ENCODE peak calls at places on chromosomes 12 and 14, in ten cellular contexts. F is IMR-90, L is body of pancreas, R is stomach, K is HCT116, N is erythroblast, X is A549, M is endothelial cell of umbilical vein, H is transverse colon, I is suprapubic skin. Q is an unnamed sample.

GRCh38 chr14:51395361-51395849 is 155.4 kb downstream of the TMX1 start:
- DNase-seq in F (peak; percentile 89), L (peak; percentile 46), R (no peak), K (no peak), N (no peak), X (peak; percentile 22), M (peak; percentile 91), H (peak; percentile 25), I (peak; percentile 84), Q (no peak)

GRCh38 chr12:112420740-112421139 is 2.0 kb downstream of the PTPN11 start:
- DNase-seq in F (no peak), L (no peak), R (no peak), K (no peak), N (no peak), X (no peak), M (no peak), H (no peak), I (no peak), Q (no peak)

GRCh38 chr12:92947589-92948215 is 18.6 kb upstream of the EEA1 start:
- DNase-seq in F (no peak), L (no peak), R (no peak), K (no peak), N (no peak), X (no peak), M (no peak), H (no peak), I (no peak), Q (no peak)

GRCh38 chr12:60684988-60685655 is 1089.3 kb downstream of the SLC16A7 start:
- DNase-seq in F (no peak), L (no peak), R (no peak), K (no peak), N (no peak), X (no peak), M (no peak), H (no peak), I (no peak), Q (no peak)

GRCh38 chr14:104268725-104269436 is 130.5 kb downstream of the KIF26A start:
- DNase-seq in F (no peak), L (no peak), R (peak; percentile 24), K (no peak), N (no peak), X (no peak), M (no peak), H (peak; percentile 4), I (no peak), Q (no peak)

GRCh38 chr14:54207075-54207474 is 189.7 kb upstream of the CDKN3 start:
- DNase-seq in F (peak; percentile 42), L (no peak), R (no peak), K (no peak), N (no peak), X (no peak), M (no peak), H (no peak), I (no peak), Q (no peak)

GRCh38 chr12:31494455-31494854 is 96.5 kb downstream of the DENND5B start:
- DNase-seq in F (no peak), L (no peak), R (no peak), K (no peak), N (no peak), X (no peak), M (no peak), H (no peak), I (no peak), Q (no peak)

GRCh38 chr12:84508325-84508861 is 404.2 kb downstream of the SLC6A15 start:
- DNase-seq in F (peak; percentile 75), L (peak; percentile 10), R (no peak), K (peak; percentile 57), N (no peak), X (peak; percentile 60), M (no peak), H (no peak), I (no peak), Q (no peak)

GRCh38 chr12:90816353-90817089 is 138.5 kb downstream of the CCER1 start:
- DNase-seq in F (peak; percentile 17), L (no peak), R (no peak), K (no peak), N (no peak), X (no peak), M (peak; percentile 91), H (no peak), I (no peak), Q (no peak)

GRCh38 chr14:87797001-87797400 is 196.0 kb downstream of the GALC start:
- DNase-seq in F (no peak), L (no peak), R (no peak), K (no peak), N (no peak), X (no peak), M (no peak), H (no peak), I (no peak), Q (no peak)

GRCh38 chr12:39990122-39991101 is 115.5 kb downstream of the SLC2A13 start:
- DNase-seq in F (peak; percentile 32), L (peak; percentile 59), R (peak; percentile 71), K (peak; percentile 22), N (peak; percentile 43), X (peak; percentile 53), M (peak; percentile 65), H (peak; percentile 66), I (peak; percentile 77), Q (no peak)

GRCh38 chr12:51351913-51352532 is 5.5 kb upstream of the CELA1 start:
- DNase-seq in F (peak; percentile 66), L (peak; percentile 77), R (no peak), K (peak; percentile 27), N (peak; percentile 53), X (peak; percentile 76), M (peak; percentile 66), H (peak; percentile 51), I (no peak), Q (no peak)

GRCh38 chr12:2890388-2891239 is at the start of gene TULP3:
- DNase-seq in F (peak; percentile 96), L (peak; percentile 99), R (peak; percentile 99), K (peak; percentile 91), N (peak; percentile 98), X (peak; percentile 98), M (peak; percentile 99), H (peak; percentile 99), I (peak; percentile 100), Q (peak; percentile 82)
- TF ChIP-seq POLR2A in F (peak; percentile 91), L (peak; percentile 67), R (peak; percentile 2), K (peak; percentile 50), N (peak; percentile 80), X (peak; percentile 75), M (peak; percentile 86), H (peak; percentile 79), I (peak; percentile 83), Q (peak; percentile 74)

GRCh38 chr14:102916347-102917055 is 6.0 kb upstream of the AMN start:
- DNase-seq in F (no peak), L (no peak), R (no peak), K (no peak), N (no peak), X (no peak), M (no peak), H (no peak), I (no peak), Q (no peak)
- TF ChIP-seq POLR2A in F (no peak), L (no peak), R (no peak), K (no peak), N (no peak), X (no peak), M (no peak), H (no peak), I (no peak), Q (no peak)

DNA sequence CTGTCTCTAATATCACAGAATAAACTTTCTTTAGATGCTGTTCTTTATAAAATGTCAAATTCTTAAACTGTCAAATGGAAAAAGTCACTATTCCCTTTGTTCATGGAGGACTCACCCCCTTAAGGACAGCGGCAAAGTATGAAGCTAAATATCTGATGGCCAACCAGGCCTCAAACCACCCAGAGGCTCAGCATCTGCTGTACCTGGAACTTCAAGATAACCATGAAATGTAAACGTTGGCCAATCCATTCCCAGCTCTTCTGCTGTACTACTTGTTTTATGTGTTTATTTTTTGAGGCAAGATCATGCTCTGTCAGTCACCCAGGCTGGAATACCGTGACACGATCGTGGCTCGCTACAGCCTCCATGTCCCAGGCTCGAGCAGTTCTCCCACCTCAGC is 15.7 kb downstream of the RFC5 start:
- DNase-seq in F (no peak), L (no peak), R (no peak), K (no peak), N (peak; percentile 13), X (no peak), M (no peak), H (no peak), I (no peak), Q (no peak)
- TF ChIP-seq POLR2A in F (no peak), L (no peak), R (no peak), K (no peak), N (no peak), X (no peak), M (no peak), H (no peak), I (no peak), Q (no peak)

GRCh38 chr12:26123482-26123980 is 1.3 kb downstream of the BHLHE41 start:
- DNase-seq in F (peak; percentile 12), L (no peak), R (no peak), K (no peak), N (peak; percentile 27), X (no peak), M (peak; percentile 32), H (no peak), I (no peak), Q (no peak)

GRCh38 chr12:26125451-26126339 is 858 bp upstream of the BHLHE41 start:
- DNase-seq in F (peak; percentile 73), L (peak; percentile 89), R (peak; percentile 83), K (peak; percentile 69), N (peak; percentile 29), X (peak; percentile 82), M (peak; percentile 53), H (peak; percentile 83), I (peak; percentile 89), Q (peak; percentile 16)

GRCh38 chr12:26126340-26127284 is 1.8 kb upstream of the BHLHE41 start:
- DNase-seq in F (peak; percentile 80), L (peak; percentile 87), R (peak; percentile 86), K (no peak), N (peak; percentile 49), X (peak; percentile 80), M (peak; percentile 64), H (peak; percentile 87), I (peak; percentile 92), Q (peak; percentile 34)

GRCh38 chr12:26122681-26123481 is 2.0 kb downstream of the BHLHE41 start:
- DNase-seq in F (peak; percentile 79), L (peak; percentile 70), R (peak; percentile 55), K (no peak), N (peak; percentile 36), X (peak; percentile 70), M (peak; percentile 68), H (peak; percentile 75), I (peak; percentile 83), Q (no peak)

DNA sequence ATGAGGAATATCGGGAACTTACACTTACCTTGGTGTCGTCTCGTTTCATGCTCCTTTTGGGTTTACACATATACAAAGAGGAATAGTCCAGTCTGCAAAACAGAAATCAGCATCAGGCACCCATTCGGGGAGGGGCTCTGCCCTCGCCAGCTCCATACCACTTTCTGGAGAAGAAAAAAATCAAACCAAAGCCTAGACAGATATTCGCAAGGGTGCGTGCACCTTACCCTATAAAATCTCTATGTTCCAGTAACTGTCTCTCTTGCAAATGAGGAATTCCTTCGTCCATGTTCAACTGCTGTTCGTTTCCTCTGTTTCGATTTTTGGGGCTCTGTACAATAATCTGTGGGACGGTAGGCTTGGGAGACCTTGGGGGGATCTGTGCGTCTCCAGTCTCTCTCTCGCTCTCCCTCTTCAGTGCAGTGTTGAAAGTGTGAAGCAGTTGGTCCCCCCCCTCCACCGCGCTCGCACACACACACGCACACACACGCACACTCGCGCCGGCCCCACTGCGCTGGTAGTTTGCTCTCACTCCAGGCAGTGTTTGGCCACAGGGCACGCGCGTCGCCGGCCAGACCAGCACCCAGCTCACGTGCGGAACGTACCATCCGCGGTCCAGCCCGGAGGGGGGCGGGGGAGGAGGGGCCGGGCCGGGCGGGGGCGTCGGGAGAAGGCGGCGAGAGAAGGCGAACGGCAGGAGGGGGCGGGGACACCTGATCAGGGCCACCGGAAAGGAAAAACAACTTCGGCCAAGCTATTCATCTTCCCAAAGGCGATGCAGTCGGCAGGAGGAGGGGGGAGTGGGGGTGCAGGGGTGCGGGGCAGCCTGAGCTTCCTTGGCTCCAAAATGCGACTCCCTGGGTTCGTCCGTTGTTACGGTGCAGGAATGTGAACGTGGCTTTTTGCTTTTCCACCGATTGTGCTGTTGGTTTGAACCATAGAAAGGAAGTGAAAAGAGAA is at the start of gene BHLHE41:
- DNase-seq in F (peak; percentile 36), L (peak; percentile 86), R (peak; percentile 78), K (no peak), N (no peak), X (no peak), M (peak; percentile 23), H (peak; percentile 85), I (peak; percentile 88), Q (peak; percentile 21)
- TF ChIP-seq POLR2A in F (no peak), L (peak; percentile 73), R (no peak), K (no peak), N (no peak), X (no peak), M (no peak), H (peak; percentile 78), I (no peak), Q (peak; percentile 59)

Q was measured in esophagus squamous epithelium.